ENCODE peak calls at places on chromosome 11, in ten cellular contexts. C is suprapubic skin, X is heart left ventricle, E is vagina, J is K562, K is GM12891, Y is IMR-90, V is ovary, G is GM12892, P is stomach. U is an unnamed sample.

GRCh38 chr11:101466352-101466751 is 117.5 kb downstream of the TRPC6 start:
- DNase-seq in G (no peak), Y (no peak), J (no peak), V (no peak), E (no peak), P (no peak), K (no peak), X (no peak), C (no peak), U (no peak)

GRCh38 chr11:70079691-70080090 is 1.6 kb downstream of the ANO1 start:
- DNase-seq in Y (no peak), C (peak; percentile 40), K (no peak), X (no peak), V (no peak), G (no peak), E (no peak), P (no peak), J (no peak), U (no peak)

GRCh38 chr11:45361551-45361950 is 75.4 kb upstream of the SYT13 start:
- DNase-seq in E (no peak), G (no peak), P (no peak), V (no peak), Y (no peak), J (no peak), C (no peak), X (no peak), K (no peak), U (no peak)

GRCh38 chr11:35750315-35750714 is 87.7 kb downstream of the TRIM44 start:
- DNase-seq in K (no peak), P (no peak), J (no peak), Y (no peak), C (no peak), V (no peak), E (no peak), G (no peak), X (no peak), U (no peak)

GRCh38 chr11:95703059-95703458 is 86.5 kb downstream of the FAM76B start:
- DNase-seq in J (no peak), C (no peak), P (no peak), V (no peak), Y (no peak), K (no peak), G (no peak), E (no peak), X (no peak), U (no peak)

GRCh38 chr11:130592056-130592455 is 143.6 kb downstream of the ADAMTS15 start:
- DNase-seq in E (no peak), K (no peak), C (no peak), J (no peak), Y (peak; percentile 57), P (no peak), V (no peak), X (no peak), G (no peak), U (no peak)

GRCh38 chr11:83827940-83828554 is 541.9 kb upstream of the CCDC90B start:
- DNase-seq in G (no peak), P (no peak), V (no peak), E (no peak), C (no peak), X (no peak), Y (peak; percentile 52), K (no peak), J (peak; percentile 30), U (no peak)

GRCh38 chr11:128786507-128786906 is 80.6 kb downstream of the KCNJ1 start:
- DNase-seq in K (no peak), X (no peak), C (no peak), E (no peak), V (no peak), J (no peak), Y (no peak), P (no peak), G (no peak), U (no peak)

GRCh38 chr11:119727523-119728081 is 1.4 kb downstream of the NECTIN1 start:
- DNase-seq in E (no peak), K (peak; percentile 56), X (peak; percentile 48), P (peak; percentile 59), J (peak; percentile 23), C (no peak), G (no peak), V (peak; percentile 44), Y (no peak), U (peak; percentile 15)

GRCh38 chr11:33719587-33719986 is 16.6 kb downstream of the CD59 start:
- DNase-seq in K (no peak), J (no peak), X (no peak), P (no peak), E (no peak), V (no peak), G (no peak), C (no peak), Y (no peak), U (no peak)

GRCh38 chr11:30535818-30536217 is 50.3 kb downstream of the MPPED2 start:
- DNase-seq in V (no peak), E (no peak), J (no peak), K (no peak), C (no peak), X (no peak), Y (no peak), P (no peak), G (no peak), U (no peak)

GRCh38 chr11:17988465-17988864 is 24.4 kb downstream of the SERGEF start:
- DNase-seq in X (no peak), P (no peak), G (no peak), Y (no peak), V (no peak), J (no peak), C (no peak), E (no peak), K (no peak), U (no peak)

GRCh38 chr11:93740802-93741093 is 547 bp downstream of the TAF1D start:
- DNase-seq in V (peak; percentile 64), Y (peak; percentile 49), X (peak; percentile 57), J (peak; percentile 60), K (peak; percentile 24), P (peak; percentile 50), E (no peak), G (peak; percentile 25), C (peak; percentile 77), U (no peak)

GRCh38 chr11:97224396-97224795 is 834.6 kb downstream of the JRKL start:
- DNase-seq in V (no peak), G (no peak), K (no peak), X (no peak), E (no peak), J (no peak), Y (no peak), P (no peak), C (no peak), U (no peak)

GRCh38 chr11:19370100-19370861 is 129.5 kb upstream of the E2F8 start:
- DNase-seq in P (no peak), K (no peak), V (no peak), Y (peak; percentile 31), X (peak; percentile 35), G (no peak), E (no peak), C (peak; percentile 79), J (no peak), U (no peak)

GRCh38 chr11:120800206-120800605 is 223.7 kb upstream of the TBCEL start:
- DNase-seq in G (no peak), K (no peak), Y (no peak), J (no peak), V (no peak), P (no peak), E (no peak), C (no peak), X (no peak), U (no peak)

DNA sequence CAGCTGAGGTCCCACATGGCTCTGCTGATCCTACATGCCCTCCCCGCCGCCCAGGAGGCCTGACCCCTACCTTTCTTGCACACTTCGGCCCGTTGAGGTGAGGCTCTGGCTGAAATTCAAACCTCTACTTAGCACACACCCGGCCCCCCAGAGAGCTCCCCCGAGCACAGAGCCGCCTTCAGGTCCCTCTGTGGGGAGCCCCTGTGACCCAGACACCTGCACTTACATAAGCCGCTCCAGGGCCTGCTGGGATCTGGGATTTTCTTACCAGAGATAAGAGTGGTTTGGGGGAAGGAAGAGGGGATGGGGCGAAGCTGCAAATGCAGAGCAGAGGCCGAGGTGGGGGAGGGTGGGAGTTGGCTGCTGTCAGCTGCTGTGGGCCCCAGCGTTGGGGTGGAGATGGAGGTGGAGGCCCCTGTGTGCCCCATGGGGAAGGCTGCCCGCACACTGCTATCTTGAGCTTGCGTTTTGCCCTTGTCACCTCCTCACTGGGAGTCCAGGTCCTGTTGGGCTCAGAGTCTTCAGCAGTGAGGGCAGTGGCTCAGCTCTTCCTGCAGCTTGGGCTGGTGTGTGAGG is 30.6 kb downstream of the CAPN1 start:
- DNase-seq in E (no peak), P (no peak), J (no peak), V (no peak), G (no peak), Y (no peak), X (no peak), C (no peak), K (no peak), U (no peak)
- TF ChIP-seq POLR2A in E (no peak), P (no peak), J (peak; percentile 43), V (no peak), G (no peak), Y (no peak), X (no peak), C (no peak), K (no peak), U (no peak)

DNA sequence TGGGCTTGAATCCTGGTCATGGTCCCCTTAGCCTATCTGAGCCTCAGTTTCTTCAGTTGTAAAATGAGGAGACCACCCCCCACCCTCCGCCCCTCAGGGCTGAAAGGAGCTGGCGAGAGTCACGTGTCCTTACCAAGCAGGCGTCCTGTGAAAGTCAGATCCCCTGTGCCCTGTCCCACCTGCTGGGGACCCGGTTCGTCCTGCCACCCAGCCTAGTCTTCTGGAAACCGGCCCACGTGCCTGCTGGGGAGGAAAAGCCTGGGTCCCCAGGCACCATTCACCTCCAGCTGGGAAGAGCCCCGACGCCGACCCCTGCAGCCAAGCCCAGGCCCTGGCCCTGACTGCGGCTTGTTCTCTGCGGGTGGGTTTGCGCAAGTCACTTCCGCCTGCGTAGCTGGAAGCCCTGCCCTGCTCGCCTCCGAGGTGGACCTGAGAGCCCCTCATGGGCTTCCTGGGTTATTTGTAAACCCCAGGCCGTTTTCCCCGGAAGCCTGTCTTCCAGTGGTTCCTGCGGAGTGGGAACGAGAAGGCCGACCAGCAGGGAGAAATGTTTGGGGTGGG is 679 bp upstream of the SSH3 start:
- DNase-seq in Y (peak; percentile 10), J (no peak), G (no peak), V (no peak), E (no peak), X (peak; percentile 39), K (no peak), P (peak; percentile 62), C (peak; percentile 83), U (no peak)
- TF ChIP-seq POLR2A in Y (no peak), J (peak; percentile 45), G (no peak), V (no peak), E (no peak), X (no peak), K (no peak), P (no peak), C (no peak), U (no peak)

GRCh38 chr11:10293423-10294288 is at the start of gene SBF2:
- DNase-seq in G (peak; percentile 67), X (peak; percentile 88), E (no peak), J (peak; percentile 88), C (peak; percentile 87), P (peak; percentile 84), K (no peak), Y (peak; percentile 96), V (peak; percentile 91), U (peak; percentile 93)
- TF ChIP-seq POLR2A in G (no peak), X (peak; percentile 62), E (no peak), J (no peak), C (peak; percentile 90), P (peak; percentile 51), K (no peak), Y (peak; percentile 97), V (peak; percentile 67), U (peak; percentile 89)

GRCh38 chr11:47394322-47395224 is 13.8 kb upstream of the SLC39A13 start:
- DNase-seq in C (peak; percentile 70), J (peak; percentile 73), G (peak; percentile 89), V (peak; percentile 18), K (peak; percentile 91), E (no peak), P (peak; percentile 52), Y (peak; percentile 20), X (peak; percentile 73), U (no peak)
- TF ChIP-seq POLR2A in C (no peak), J (peak; percentile 48), G (peak; percentile 68), V (no peak), K (peak; percentile 39), E (no peak), P (no peak), Y (no peak), X (peak; percentile 36), U (no peak)

U was measured in H54.